ENCODE peak calls at places on chromosomes 2 and 18, in seven cellular contexts. G, U, T, K, N, W and O are unnamed samples.

GRCh38 chr2:167271941-167272340 is 383.7 kb downstream of the XIRP2 start:
- DNase-seq in K (no peak), N (no peak), U (no peak), W (no peak), T (no peak), G (no peak), O (no peak)

GRCh38 chr2:176582990-176583481 is 313.8 kb downstream of the MTX2 start:
- DNase-seq in G (no peak), W (no peak), N (no peak), U (peak; percentile 78), T (peak; percentile 55), K (peak; percentile 11), O (peak; percentile 69)

GRCh38 chr2:222160944-222161343 is 137.9 kb downstream of the PAX3 start:
- DNase-seq in N (no peak), G (no peak), U (no peak), W (no peak), T (no peak), K (no peak), O (no peak)

GRCh38 chr2:100262043-100262442 is 60.3 kb downstream of the LONRF2 start:
- DNase-seq in K (no peak), G (no peak), W (peak; percentile 27), T (no peak), N (peak; percentile 44), U (no peak), O (no peak)

GRCh38 chr2:14826518-14826917 is 194.0 kb downstream of the LRATD1 start:
- DNase-seq in W (no peak), T (no peak), N (no peak), U (no peak), G (no peak), K (no peak), O (no peak)

GRCh38 chr2:37324536-37324785 is 172 bp downstream of the PRKD3 start:
- DNase-seq in U (no peak), N (peak; percentile 91), T (no peak), G (no peak), W (no peak), K (no peak), O (peak; percentile 43)

GRCh38 chr2:42167458-42167857 is 1.7 kb upstream of the EML4 start:
- DNase-seq in W (no peak), N (no peak), K (no peak), T (no peak), U (no peak), G (no peak), O (no peak)

GRCh38 chr2:99998981-99999380 is 143.4 kb downstream of the AFF3 start:
- DNase-seq in T (no peak), U (no peak), W (no peak), N (no peak), K (no peak), G (no peak), O (no peak)

GRCh38 chr18:71336811-71337210 is 1048.0 kb downstream of the SOCS6 start:
- DNase-seq in U (no peak), K (no peak), W (no peak), G (no peak), T (no peak), N (no peak), O (no peak)

GRCh38 chr18:36578871-36579270 is 249.9 kb downstream of the TPGS2 start:
- DNase-seq in U (no peak), G (no peak), W (no peak), N (no peak), K (no peak), T (no peak), O (peak; percentile 31)

GRCh38 chr2:73838889-73839539 is 10.3 kb downstream of the STAMBP start:
- DNase-seq in U (no peak), N (no peak), K (no peak), W (no peak), T (no peak), G (no peak), O (no peak)

GRCh38 chr2:233532971-233533370 is 33.6 kb downstream of the USP40 start:
- DNase-seq in U (no peak), N (no peak), K (no peak), W (no peak), G (no peak), T (no peak), O (no peak)

GRCh38 chr18:42644729-42645131 is 470.8 kb downstream of the RIT2 start:
- DNase-seq in T (no peak), N (no peak), U (no peak), G (peak; percentile 23), K (no peak), W (no peak), O (no peak)